ENCODE peak calls at places on chromosomes 12 and 14, in six cellular contexts. E is head of caudate nucleus, L is NCI-H2107, X is cardiac fibroblast, K is dermis microvascular lymphatic vessel endothelial cell, W is activated T-cell treated with anti-CD3 and anti-CD28 coated beads for 24 hours. T is an unnamed sample.
A peak's percentile ranks its signal among the peaks of the same experiment; 100 is the strongest.

GRCh38 chr12:57244306-57244696 is 6.7 kb downstream of the STAC3 start:
- DNase-seq in E (no peak), L (no peak), X (no peak), K (no peak), W (no peak), T (no peak)

GRCh38 chr12:47741340-47741703 is 16.0 kb upstream of the ENDOU start:
- DNase-seq in E (peak; percentile 99), L (peak; percentile 95), X (peak; percentile 50), K (peak; percentile 53), W (peak; percentile 25), T (peak; percentile 84)

GRCh38 chr12:52232916-52233461 is at the start of gene KRT7:
- DNase-seq in E (no peak), L (no peak), X (no peak), K (peak; percentile 38), W (no peak), T (no peak)

GRCh38 chr14:70213721-70214282 is 25.1 kb upstream of the SLC8A3 start:
- DNase-seq in E (no peak), L (no peak), X (peak; percentile 1), K (no peak), W (no peak), T (no peak)

GRCh38 chr14:33738481-33738880 is 212.4 kb downstream of the EGLN3 start:
- DNase-seq in E (no peak), L (no peak), X (no peak), K (no peak), W (no peak), T (no peak)

GRCh38 chr14:94029250-94029649 is 3.1 kb downstream of the OTUB2 start:
- DNase-seq in E (no peak), L (no peak), X (no peak), K (no peak), W (no peak), T (no peak)

GRCh38 chr12:27505771-27506170 is 18.2 kb upstream of the PPFIBP1 start:
- DNase-seq in E (no peak), L (no peak), X (peak; percentile 38), K (peak; percentile 48), W (no peak), T (no peak)

GRCh38 chr12:12661086-12661485 is 34.9 kb downstream of the GPR19 start:
- DNase-seq in E (no peak), L (no peak), X (peak; percentile 86), K (no peak), W (no peak), T (no peak)

GRCh38 chr14:106665814-106666213 is 1139.4 kb downstream of the TMEM121 start:
- DNase-seq in E (no peak), L (no peak), X (no peak), K (no peak), W (no peak), T (no peak)

GRCh38 chr12:108611884-108612415 is 14.1 kb upstream of the TMEM119 start:
- DNase-seq in E (peak; percentile 51), L (no peak), X (peak; percentile 64), K (peak; percentile 76), W (no peak), T (peak; percentile 36)

GRCh38 chr14:63243646-63244045 is 39.4 kb downstream of the RHOJ start:
- DNase-seq in E (no peak), L (no peak), X (no peak), K (no peak), W (no peak), T (no peak)

GRCh38 chr12:127306604-127307215 is 960.3 kb upstream of the TMEM132C start:
- DNase-seq in E (no peak), L (no peak), X (peak; percentile 2), K (no peak), W (no peak), T (no peak)

GRCh38 chr14:68807987-68808386 is 15.1 kb upstream of the ZFP36L1 start:
- DNase-seq in E (peak; percentile 31), L (no peak), X (no peak), K (no peak), W (no peak), T (no peak)

GRCh38 chr12:52207895-52208294 is 16.1 kb upstream of the KRT80 start:
- DNase-seq in E (no peak), L (peak; percentile 81), X (peak; percentile 86), K (peak; percentile 75), W (no peak), T (no peak)

GRCh38 chr12:19431407-19432308 is 7.6 kb upstream of the AEBP2 start:
- DNase-seq in E (peak; percentile 39), L (no peak), X (peak; percentile 54), K (peak; percentile 68), W (peak; percentile 11), T (peak; percentile 70)

GRCh38 chr12:207804-208203 is 6.2 kb downstream of the SLC6A12 start:
- DNase-seq in E (no peak), L (no peak), X (no peak), K (no peak), W (no peak), T (no peak)

GRCh38 chr12:28231248-28231647 is 41.0 kb downstream of the CCDC91 start:
- DNase-seq in E (no peak), L (no peak), X (no peak), K (no peak), W (no peak), T (no peak)

GRCh38 chr12:8722286-8722685 is 24.5 kb downstream of the RIMKLB start:
- DNase-seq in E (no peak), L (no peak), X (no peak), K (no peak), W (no peak), T (no peak)

GRCh38 chr14:89366580-89367448 is 50.2 kb downstream of the FOXN3 start:
- DNase-seq in E (no peak), L (no peak), X (peak; percentile 34), K (no peak), W (no peak), T (no peak)

GRCh38 chr14:67420102-67420739 is 8.3 kb upstream of the PLEK2 start:
- DNase-seq in E (no peak), L (no peak), X (no peak), K (peak; percentile 8), W (no peak), T (peak; percentile 37)

GRCh38 chr12:91637789-91638624 is 455.4 kb upstream of the DCN start:
- DNase-seq in E (no peak), L (no peak), X (no peak), K (no peak), W (no peak), T (no peak)

GRCh38 chr14:100617715-100618693 is 30.8 kb upstream of the BEGAIN start:
- DNase-seq in E (peak; percentile 86), L (no peak), X (peak; percentile 82), K (no peak), W (no peak), T (no peak)

GRCh38 chr12:44876554-44877275 is 600 bp upstream of the NELL2 start:
- DNase-seq in E (peak; percentile 59), L (no peak), X (peak; percentile 19), K (peak; percentile 1), W (peak; percentile 17), T (no peak)